ENCODE peak calls at places on chromosomes 11 and 22, in eight cellular contexts. Y is stimulated activated naive B cell treated with anti-CD40 and anti-IgM and Interleukin-4, amounts not matched to agents 10 μg/mL and 1 μg/mL and 100 μg/mL, for 72 hours; O is adrenal gland; X is NAMALWA; F is HS-27A; T is activated T-helper 1 cell treated with Interleukin-2 at 50 U/mL for 16 hours; A is activated T-cell treated with anti-CD3 and anti-CD28 coated beads, Interleukin-2, amount 50 U/mL, for 72 hours; W is HTR-8/SVneo. S is an unnamed sample.

GRCh38 chr22:46021577-46021976 is 44.6 kb upstream of the WNT7B start:
- DNase-seq in Y (no peak), O (no peak), X (no peak), F (no peak), T (no peak), A (no peak), W (no peak), S (no peak)

GRCh38 chr11:117724621-117725020 is 72.4 kb downstream of the DSCAML1 start:
- DNase-seq in Y (no peak), O (no peak), X (no peak), F (no peak), T (no peak), A (no peak), W (no peak), S (no peak)

GRCh38 chr11:82995754-82996398 is 75.8 kb downstream of the RAB30 start:
- DNase-seq in Y (peak), O (no peak), X (no peak), F (no peak), T (no peak), A (peak), W (no peak), S (no peak)

GRCh38 chr22:35039625-35040024 is 26.3 kb upstream of the ISX start:
- DNase-seq in Y (no peak), O (no peak), X (no peak), F (no peak), T (no peak), A (no peak), W (no peak), S (no peak)

GRCh38 chr11:66857234-66857926 is 516 bp downstream of the LRFN4 start:
- DNase-seq in Y (no peak), O (no peak), X (no peak), F (no peak), T (no peak), A (no peak), W (peak), S (no peak)

GRCh38 chr22:19041403-19042074 is 80.7 kb downstream of the DGCR2 start:
- DNase-seq in Y (no peak), O (no peak), X (no peak), F (no peak), T (no peak), A (no peak), W (no peak), S (no peak)

GRCh38 chr11:72814831-72815618 is 814 bp downstream of the ATG16L2 start:
- DNase-seq in Y (no peak), O (no peak), X (peak), F (peak), T (peak), A (peak), W (peak), S (no peak)

GRCh38 chr11:122140535-122140934 is 24.5 kb upstream of the BLID start:
- DNase-seq in Y (no peak), O (no peak), X (no peak), F (peak), T (no peak), A (no peak), W (no peak), S (no peak)

GRCh38 chr22:23389271-23390071 is 190.6 kb downstream of the IGLL1 start:
- DNase-seq in Y (no peak), O (no peak), X (no peak), F (no peak), T (no peak), A (no peak), W (no peak), S (no peak)

GRCh38 chr11:29161216-29161615 is 855.6 kb downstream of the KCNA4 start:
- DNase-seq in Y (no peak), O (no peak), X (no peak), F (no peak), T (no peak), A (no peak), W (no peak), S (no peak)

S was measured in stomach.